ENCODE peak calls at places on chromosomes 2 and 18, in eight cellular contexts. G is A172; H is astrocyte of the spinal cord; M is ELR; O is hepatocyte; L is activated CD4-positive, alpha-beta T cell treated with anti-CD3 and anti-CD28 coated beads, Interleukin-2, amount 10 ng/mL, durations not matched to agents 7 days and 5 days; R is D341Med; E is activated T-helper 1 cell treated with Interleukin-2 at 50 U/mL for 16 hours. Y is an unnamed sample.

GRCh38 chr2:234363011-234363487 is 133.8 kb downstream of the ARL4C start:
- DNase-seq in G (peak), L (no peak), O (peak), R (no peak), H (peak), M (peak), E (no peak), Y (no peak)

GRCh38 chr2:19754907-19755306 is 146.9 kb downstream of the TTC32 start:
- DNase-seq in H (no peak), E (no peak), L (no peak), O (no peak), R (no peak), G (no peak), M (no peak), Y (no peak)

GRCh38 chr2:238104071-238104511 is 4.0 kb downstream of the ESPNL start:
- DNase-seq in L (no peak), O (no peak), G (no peak), M (no peak), E (no peak), R (peak), H (no peak), Y (no peak)

GRCh38 chr2:143165291-143165690 is 36.1 kb downstream of the ARHGAP15 start:
- DNase-seq in H (no peak), R (no peak), M (no peak), L (no peak), O (no peak), G (no peak), E (no peak), Y (no peak)

GRCh38 chr18:66560092-66560491 is 43.8 kb downstream of the CDH19 start:
- DNase-seq in O (peak), H (peak), E (no peak), G (peak), M (peak), L (no peak), R (peak), Y (no peak)

GRCh38 chr2:61597300-61598289 is 59.4 kb upstream of the XPO1 start:
- DNase-seq in M (no peak), E (no peak), H (no peak), R (no peak), L (no peak), O (no peak), G (no peak), Y (no peak)

GRCh38 chr18:79611040-79611681 is 68.4 kb upstream of the CTDP1 start:
- DNase-seq in M (peak), H (peak), G (peak), E (no peak), L (no peak), R (no peak), O (peak), Y (no peak)

GRCh38 chr18:22871809-22872525 is 61.2 kb upstream of the RBBP8 start:
- DNase-seq in R (no peak), H (peak), G (peak), L (no peak), E (no peak), M (peak), O (no peak), Y (no peak)

GRCh38 chr2:127196998-127197397 is 23.1 kb downstream of the CYP27C1 start:
- DNase-seq in O (no peak), G (no peak), R (no peak), L (no peak), M (peak), E (no peak), H (no peak), Y (no peak)

Y was measured in activated CD4-positive, alpha-beta memory T cell treated with anti-CD3 and anti-CD28 coated beads for 36 hours.